ENCODE peak calls at places on chromosomes 3 and 15, in nine cellular contexts. J is neural crest cell, B is fibroblast of pulmonary artery, T is AG04449, A is lung, M is left lung, G is endothelial cell, I is H9, P is RWPE1. O is an unnamed sample.

GRCh38 chr3:155594836-155595235 is 150.0 kb downstream of the PLCH1 start:
- DNase-seq in J (no peak), B (no peak), T (no peak), A (no peak), M (no peak), G (no peak), I (no peak), P (no peak), O (no peak)

GRCh38 chr3:106765342-106765741 is 611.9 kb upstream of the CCDC54 start:
- DNase-seq in J (no peak), B (peak), T (peak), A (no peak), M (no peak), G (no peak), I (no peak), P (peak), O (no peak)

GRCh38 chr3:5102532-5102931 is 19.6 kb upstream of the ARL8B start:
- DNase-seq in J (no peak), B (no peak), T (no peak), A (no peak), M (no peak), G (no peak), I (no peak), P (no peak), O (no peak)

GRCh38 chr15:50280271-50280670 is 14.7 kb upstream of the HDC start:
- DNase-seq in J (no peak), B (no peak), T (no peak), A (no peak), M (no peak), G (no peak), I (no peak), P (peak), O (no peak)

GRCh38 chr15:87733522-87733921 is 523.0 kb downstream of the NTRK3 start:
- DNase-seq in J (no peak), B (no peak), T (no peak), A (no peak), M (no peak), G (no peak), I (no peak), P (no peak), O (no peak)

GRCh38 chr3:126926684-126927404 is 56.1 kb upstream of the PLXNA1 start:
- DNase-seq in J (no peak), B (peak), T (peak), A (peak), M (no peak), G (no peak), I (no peak), P (peak), O (no peak)

GRCh38 chr15:74735305-74735704 is 10.0 kb upstream of the CYP1A1 start:
- DNase-seq in J (no peak), B (no peak), T (no peak), A (no peak), M (no peak), G (no peak), I (no peak), P (no peak), O (no peak)

GRCh38 chr3:39941941-39942340 is 132.5 kb downstream of the MYRIP start:
- DNase-seq in J (no peak), B (no peak), T (no peak), A (no peak), M (no peak), G (no peak), I (no peak), P (no peak), O (no peak)

GRCh38 chr3:127970966-127971592 is 56.0 kb downstream of the KBTBD12 start:
- DNase-seq in J (no peak), B (peak), T (no peak), A (no peak), M (peak), G (no peak), I (peak), P (peak), O (no peak)

GRCh38 chr15:35173444-35174118 is 88.5 kb upstream of the NANOGP8 start:
- DNase-seq in J (no peak), B (peak), T (no peak), A (no peak), M (no peak), G (no peak), I (no peak), P (no peak), O (no peak)

GRCh38 chr3:57157666-57158065 is 7.5 kb downstream of the IL17RD start:
- DNase-seq in J (no peak), B (peak), T (no peak), A (no peak), M (no peak), G (no peak), I (no peak), P (no peak), O (no peak)

GRCh38 chr3:187726564-187726963 is 18.7 kb downstream of the BCL6 start:
- DNase-seq in J (no peak), B (no peak), T (no peak), A (no peak), M (no peak), G (no peak), I (no peak), P (no peak), O (no peak)

GRCh38 chr3:79018671-79019136 is 749.1 kb downstream of the ROBO1 start:
- DNase-seq in J (peak), B (peak), T (no peak), A (peak), M (peak), G (peak), I (peak), P (peak), O (peak)

DNA sequence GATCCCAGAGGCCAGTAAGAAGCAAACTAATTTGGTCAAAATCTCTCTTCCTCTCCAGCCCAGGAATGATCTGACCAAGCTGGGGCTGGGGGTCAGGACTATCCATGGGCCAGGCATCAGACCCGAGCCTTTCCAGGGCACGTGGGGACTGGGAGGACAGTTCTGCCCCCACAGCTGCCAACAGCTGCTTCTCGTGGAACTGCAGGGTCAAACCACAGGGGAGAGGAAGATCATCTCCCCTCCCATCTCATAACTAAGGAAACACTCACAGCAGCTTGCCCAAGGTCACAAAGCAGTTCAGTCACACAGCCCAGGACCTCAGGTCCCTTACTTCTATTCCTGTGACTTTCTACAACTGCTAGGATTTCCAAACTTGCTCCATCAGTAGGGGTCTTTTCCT is 47.1 kb downstream of the DAPK2 start:
- DNase-seq in J (no peak), B (no peak), T (no peak), A (no peak), M (no peak), G (no peak), I (no peak), P (no peak), O (no peak)
- TF ChIP-seq CTCF in J (no peak), B (no peak), T (no peak), A (no peak), M (no peak), G (no peak), I (no peak), P (no peak), O (no peak)

GRCh38 chr3:11835028-11835639 is 11.6 kb downstream of the TAMM41 start:
- DNase-seq in J (no peak), B (peak), T (no peak), A (no peak), M (no peak), G (no peak), I (no peak), P (peak), O (no peak)
- TF ChIP-seq CTCF in J (peak), B (peak), T (peak), A (peak), M (peak), G (peak), I (peak), P (peak), O (peak)

GRCh38 chr3:122307987-122308386 is 17.1 kb upstream of the CSTA start:
- DNase-seq in J (no peak), B (no peak), T (no peak), A (no peak), M (no peak), G (no peak), I (no peak), P (no peak), O (no peak)

GRCh38 chr3:122306622-122306953 is 18.5 kb upstream of the CSTA start:
- DNase-seq in J (no peak), B (no peak), T (no peak), A (no peak), M (no peak), G (no peak), I (no peak), P (no peak), O (no peak)

GRCh38 chr3:122307288-122307687 is 17.8 kb upstream of the CSTA start:
- DNase-seq in J (no peak), B (no peak), T (no peak), A (no peak), M (no peak), G (no peak), I (no peak), P (no peak), O (no peak)

GRCh38 chr3:122310361-122310760 is 14.7 kb upstream of the CSTA start:
- DNase-seq in J (no peak), B (no peak), T (no peak), A (no peak), M (no peak), G (no peak), I (no peak), P (peak), O (no peak)

GRCh38 chr3:122305818-122306621 is 19.0 kb upstream of the CSTA start:
- DNase-seq in J (no peak), B (no peak), T (no peak), A (no peak), M (no peak), G (no peak), I (peak), P (peak), O (no peak)
- TF ChIP-seq CTCF in J (no peak), B (no peak), T (no peak), A (no peak), M (no peak), G (no peak), I (peak), P (peak), O (no peak)

DNA sequence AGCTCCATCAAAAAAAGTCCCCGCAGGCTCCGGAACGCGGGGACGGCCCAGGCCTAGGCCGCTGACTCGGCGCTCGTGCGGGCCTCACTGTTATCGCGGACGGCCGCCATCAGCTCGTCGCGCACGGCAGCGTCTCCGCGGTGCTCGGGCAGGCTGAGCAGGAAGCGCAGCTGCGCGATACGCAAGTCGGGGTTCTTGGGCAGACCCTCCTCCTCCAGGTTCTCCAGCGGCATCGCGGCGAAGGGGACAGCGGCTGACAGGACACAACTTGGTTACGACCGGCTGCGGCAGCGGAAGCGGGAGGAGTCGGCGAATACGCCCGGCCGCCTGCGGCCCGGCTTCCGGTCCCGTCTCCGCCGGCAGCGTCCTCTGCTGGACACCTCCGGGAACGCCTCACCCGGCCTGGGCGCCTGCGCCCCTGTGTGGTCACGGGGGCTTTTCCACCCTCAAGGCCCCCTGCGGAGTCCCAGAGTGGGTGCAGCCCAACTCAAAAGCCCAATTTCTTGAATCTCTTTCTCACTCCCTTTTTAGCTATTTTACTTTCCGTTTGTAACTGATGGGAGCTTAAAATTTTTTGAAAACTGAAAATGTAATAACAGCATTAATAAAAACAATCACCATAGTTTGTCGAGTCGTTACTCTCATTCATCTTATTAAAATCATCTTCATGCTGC is at the start of gene PSMD6:
- DNase-seq in J (peak), B (peak), T (no peak), A (peak), M (peak), G (peak), I (peak), P (peak), O (peak)
- TF ChIP-seq CTCF in J (peak), B (peak), T (peak), A (peak), M (peak), G (peak), I (peak), P (peak), O (peak)

GRCh38 chr3:82643948-82644347 is 882.5 kb upstream of the GBE1 start:
- DNase-seq in J (no peak), B (no peak), T (no peak), A (no peak), M (no peak), G (peak), I (peak), P (no peak), O (no peak)
- TF ChIP-seq CTCF in J (peak), B (no peak), T (no peak), A (no peak), M (no peak), G (no peak), I (peak), P (no peak), O (peak)